ENCODE peak calls at places on chromosomes 13 and 19, in nine cellular contexts. U is stimulated activated CD4-positive, alpha-beta T cell treated with anti-CD3 and anti-CD28 coated beads, Interleukin-15, amount 100 ng/mL, for 48 hours; K is fibroblast of gingiva; Z is fibroblast of lung; O is head of caudate nucleus; G is lung microvascular endothelial cell; V is activated CD4-positive, CD25-positive, alpha-beta regulatory T cell treated with anti-CD3 and anti-CD28 coated beads, Interleukin-2, amount 50 U/mL, for 16 hours; X is activated effector memory CD4-positive, alpha-beta T cell treated with Interleukin-2 at 50 U/mL for 16 hours; H is anterior cingulate cortex. M is an unnamed sample.

GRCh38 chr19:16073481-16073880 is 2.8 kb upstream of the TPM4 start:
- DNase-seq in U (no peak), K (no peak), V (no peak), G (no peak), X (no peak), O (no peak), Z (no peak), H (no peak), M (no peak)

GRCh38 chr19:18789883-18790565 is 1.1 kb downstream of the COMP start:
- DNase-seq in H (no peak), K (no peak), Z (peak), O (no peak), G (peak), X (no peak), V (no peak), U (no peak), M (no peak)

GRCh38 chr13:99227909-99228688 is 27.4 kb downstream of the UBAC2 start:
- DNase-seq in G (no peak), U (no peak), O (no peak), H (no peak), V (no peak), K (no peak), X (no peak), Z (no peak), M (no peak)

GRCh38 chr13:58056411-58056810 is 424.9 kb downstream of the PCDH17 start:
- DNase-seq in K (no peak), O (no peak), X (no peak), G (no peak), U (no peak), H (no peak), Z (no peak), V (no peak), M (no peak)

GRCh38 chr19:3448616-3449334 is 31.6 kb downstream of the SMIM24 start:
- DNase-seq in H (no peak), U (no peak), G (no peak), V (no peak), X (no peak), K (no peak), O (no peak), Z (no peak), M (no peak)

GRCh38 chr19:17775245-17775927 is 19.6 kb upstream of the B3GNT3 start:
- DNase-seq in H (no peak), X (no peak), K (no peak), V (no peak), O (no peak), U (no peak), Z (no peak), G (peak), M (no peak)

GRCh38 chr13:98847780-98848179 is 95.3 kb upstream of the SLC15A1 start:
- DNase-seq in O (no peak), U (no peak), K (no peak), V (no peak), G (no peak), Z (no peak), H (no peak), X (no peak), M (no peak)

GRCh38 chr19:2733930-2734588 is 5.8 kb downstream of the SLC39A3 start:
- DNase-seq in Z (no peak), O (no peak), H (no peak), X (no peak), G (no peak), V (no peak), K (no peak), U (no peak), M (no peak)

GRCh38 chr19:347946-348861 is 3.6 kb upstream of the MIER2 start:
- DNase-seq in G (peak), U (no peak), Z (peak), K (no peak), O (no peak), V (no peak), X (no peak), H (no peak), M (no peak)

GRCh38 chr13:95367309-95367843 is 66.1 kb upstream of the ABCC4 start:
- DNase-seq in G (no peak), K (peak), U (no peak), H (no peak), Z (no peak), X (no peak), V (no peak), O (no peak), M (no peak)

GRCh38 chr19:10390652-10391286 is 10.4 kb upstream of the TYK2 start:
- DNase-seq in K (peak), Z (peak), G (peak), H (peak), O (peak), V (peak), X (peak), U (no peak), M (peak)

GRCh38 chr19:45827459-45828093 is 12.5 kb upstream of the RSPH6A start:
- DNase-seq in Z (no peak), O (no peak), H (no peak), G (no peak), X (no peak), V (no peak), K (no peak), U (no peak), M (no peak)